ENCODE peak calls at places on chromosome 5, in four cellular contexts. V, R, K and J are unnamed samples.

GRCh38 chr5:119353686-119354366 is 2.0 kb upstream of the TNFAIP8 start:
- DNase-seq in K (no peak), R (no peak), V (no peak), J (no peak)

GRCh38 chr5:43556857-43557593 is at the start of gene PAIP1:
- DNase-seq in K (peak), V (peak), R (peak), J (peak)

GRCh38 chr5:1437452-1437851 is 7.8 kb downstream of the SLC6A3 start:
- DNase-seq in K (peak), R (peak), V (no peak), J (no peak)

GRCh38 chr5:179796877-179797608 is 3.3 kb downstream of the LTC4S start:
- DNase-seq in K (no peak), V (no peak), R (no peak), J (no peak)

GRCh38 chr5:114101153-114101552 is 260.7 kb upstream of the KCNN2 start:
- DNase-seq in R (peak), K (no peak), V (peak), J (peak)

GRCh38 chr5:176425138-176425537 is 8.8 kb upstream of the CLTB start:
- DNase-seq in R (peak), K (no peak), V (no peak), J (peak)

GRCh38 chr5:132176987-132177386 is 50.7 kb downstream of the P4HA2 start:
- DNase-seq in R (peak), K (no peak), V (no peak), J (no peak)

GRCh38 chr5:123120197-123120596 is 31.2 kb downstream of the PRDM6 start:
- DNase-seq in V (no peak), K (peak), R (no peak), J (no peak)

GRCh38 chr5:93677344-93678021 is 63.9 kb downstream of the POU5F2 start:
- DNase-seq in K (peak), V (peak), R (peak), J (peak)

GRCh38 chr5:1547236-1547635 is 23.5 kb upstream of the LPCAT1 start:
- DNase-seq in V (no peak), K (no peak), R (no peak), J (no peak)

GRCh38 chr5:133944263-133945230 is 23.9 kb downstream of the C5orf15 start:
- DNase-seq in K (peak), R (peak), V (peak), J (no peak)

GRCh38 chr5:860506-861150 is 9.8 kb upstream of the ZDHHC11 start:
- DNase-seq in V (no peak), K (no peak), R (no peak), J (no peak)

GRCh38 chr5:134547579-134547978 is 22.1 kb downstream of the JADE2 start:
- DNase-seq in K (no peak), V (no peak), R (no peak), J (peak)

GRCh38 chr5:80707645-80708044 is 52.9 kb upstream of the DHFR start:
- DNase-seq in K (no peak), R (peak), V (no peak), J (no peak)